ENCODE peak calls at places on chromosomes 4 and X, in seven cellular contexts. W is left ventricle myocardium inferior, J is K562, F is heart right ventricle, Y is psoas muscle, P is cardiac muscle cell, N is BE2C. S is an unnamed sample. For H3K4me1, the result is how much of the 10 kb centered on the place peaks cover.

GRCh38 chrX:151984328-151984727 is 9.9 kb upstream of the GABRE start:
- DNase-seq in N (no peak), F (no peak), P (peak), Y (peak), W (no peak), J (no peak), S (no peak)

GRCh38 chr4:44194365-44194764 is 254.2 kb downstream of the KCTD8 start:
- DNase-seq in N (no peak), P (no peak), Y (no peak), J (no peak), W (no peak), F (no peak), S (no peak)

GRCh38 chr4:162952232-162952631 is 214.5 kb downstream of the NAF1 start:
- DNase-seq in W (no peak), P (peak), J (no peak), N (no peak), F (no peak), Y (no peak), S (no peak)

GRCh38 chr4:141922224-141922623 is 285.8 kb downstream of the IL15 start:
- DNase-seq in W (no peak), J (no peak), N (no peak), Y (no peak), P (no peak), F (no peak), S (no peak)

GRCh38 chrX:96861661-96862060 is 22.0 kb upstream of the RPA4 start:
- DNase-seq in Y (no peak), F (no peak), N (no peak), W (no peak), P (no peak), J (no peak), S (no peak)

GRCh38 chr4:94406668-94407437 is 44.9 kb upstream of the PDLIM5 start:
- DNase-seq in F (peak), J (peak), Y (peak), W (peak), P (peak), N (peak), S (peak)

GRCh38 chrX:51035746-51036145 is 125.2 kb downstream of the BMP15 start:
- DNase-seq in P (no peak), F (no peak), W (no peak), J (no peak), Y (no peak), N (no peak), S (no peak)

GRCh38 chr4:8108991-8109390 is 49.6 kb downstream of the ABLIM2 start:
- DNase-seq in P (no peak), J (no peak), N (no peak), F (no peak), Y (no peak), W (no peak), S (no peak)

GRCh38 chr4:41142356-41142755 is 72.0 kb downstream of the APBB2 start:
- DNase-seq in N (no peak), P (peak), J (no peak), F (no peak), W (peak), Y (no peak), S (no peak)
- H3K4me1 ChIP-seq in N (under half), P (under half), J (under half), F (half or more), W (half or more), Y (under half), S (under half)

GRCh38 chrX:107729558-107730297 is 45.9 kb downstream of the TSC22D3 start:
- DNase-seq in F (peak), N (no peak), W (peak), Y (peak), P (peak), J (no peak), S (peak)

GRCh38 chrX:107730991-107731766 is 44.4 kb downstream of the TSC22D3 start:
- DNase-seq in J (no peak), P (no peak), Y (no peak), W (no peak), F (no peak), N (no peak), S (no peak)

GRCh38 chrX:107731831-107732502 is 43.6 kb downstream of the TSC22D3 start:
- DNase-seq in W (peak), P (peak), Y (peak), J (peak), N (peak), F (peak), S (no peak)

GRCh38 chrX:107728342-107729099 is 47.1 kb downstream of the TSC22D3 start:
- DNase-seq in N (no peak), Y (no peak), W (no peak), P (no peak), F (no peak), J (no peak), S (no peak)

DNA sequence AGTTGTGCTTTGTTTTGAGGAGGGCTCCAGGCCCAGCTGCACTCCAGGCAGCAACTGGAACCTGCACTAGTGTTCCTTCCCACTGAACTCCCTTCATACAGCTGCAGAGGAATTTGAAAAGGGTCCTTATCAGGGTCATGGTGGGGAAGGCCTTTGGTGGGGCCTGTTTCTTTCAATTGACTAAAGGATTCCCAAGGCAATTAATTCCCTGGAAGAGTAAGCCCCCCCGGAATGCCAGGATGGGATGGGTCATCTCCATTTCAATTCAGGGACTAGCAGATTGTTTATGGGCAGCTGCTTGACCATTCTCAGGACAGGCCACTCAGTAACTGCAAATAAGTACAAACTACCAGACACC is 45.3 kb downstream of the TSC22D3 start:
- DNase-seq in P (no peak), Y (no peak), F (no peak), J (no peak), W (no peak), N (no peak), S (no peak)
- H3K4me1 ChIP-seq in P (half or more), Y (half or more), F (half or more), J (under half), W (half or more), N (under half), S (under half)

GRCh38 chr4:38090450-38091246 is 130.4 kb downstream of the PTTG2 start:
- DNase-seq in N (no peak), J (no peak), W (no peak), P (no peak), F (no peak), Y (no peak), S (no peak)
- H3K4me1 ChIP-seq in N (under half), J (under half), W (half or more), P (under half), F (under half), Y (under half), S (under half)

DNA sequence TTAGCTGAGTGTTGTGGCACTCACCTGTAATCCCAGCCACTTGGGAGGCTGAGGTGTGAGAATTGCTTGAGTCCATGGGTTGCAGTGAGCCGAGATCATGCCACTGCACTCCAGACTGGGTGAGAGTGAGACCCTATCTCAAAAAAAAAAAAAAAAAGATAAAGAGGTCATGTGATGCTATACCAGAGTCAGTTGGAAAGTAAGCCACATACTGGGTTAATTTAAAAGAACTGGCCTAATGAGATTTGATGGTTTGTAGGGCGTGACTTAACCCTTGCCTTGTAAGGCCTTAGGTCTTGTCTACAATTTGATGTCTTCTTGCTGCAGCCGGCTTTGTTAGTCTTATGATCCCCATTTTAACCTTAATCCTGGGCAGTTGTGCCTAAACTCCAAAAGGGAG is 5.1 kb downstream of the MGST2 start:
- DNase-seq in F (no peak), W (no peak), Y (no peak), J (no peak), N (no peak), P (no peak), S (no peak)
- H3K4me1 ChIP-seq in F (half or more), W (half or more), Y (under half), J (under half), N (under half), P (under half), S (under half)

GRCh38 chr4:113825272-113825671 is 63.7 kb upstream of the CAMK2D start:
- DNase-seq in F (no peak), P (no peak), Y (no peak), N (no peak), W (no peak), J (no peak), S (no peak)
- H3K4me1 ChIP-seq in F (under half), P (under half), Y (under half), N (under half), W (under half), J (under half), S (under half)

GRCh38 chr4:150280975-150281374 is 202.7 kb downstream of the DCLK2 start:
- DNase-seq in J (no peak), W (no peak), Y (no peak), P (no peak), N (no peak), F (no peak), S (no peak)

GRCh38 chr4:150283689-150284088 is 205.4 kb downstream of the DCLK2 start:
- DNase-seq in W (no peak), P (peak), F (no peak), N (no peak), J (no peak), Y (no peak), S (no peak)

GRCh38 chr4:150278206-150278605 is 200.0 kb downstream of the DCLK2 start:
- DNase-seq in J (no peak), N (no peak), P (no peak), W (no peak), Y (no peak), F (no peak), S (no peak)

GRCh38 chr4:150280081-150280950 is 202.1 kb downstream of the DCLK2 start:
- DNase-seq in F (no peak), P (peak), J (no peak), W (no peak), Y (no peak), N (no peak), S (no peak)
- H3K4me1 ChIP-seq in F (under half), P (under half), J (under half), W (under half), Y (under half), N (under half), S (under half)

DNA sequence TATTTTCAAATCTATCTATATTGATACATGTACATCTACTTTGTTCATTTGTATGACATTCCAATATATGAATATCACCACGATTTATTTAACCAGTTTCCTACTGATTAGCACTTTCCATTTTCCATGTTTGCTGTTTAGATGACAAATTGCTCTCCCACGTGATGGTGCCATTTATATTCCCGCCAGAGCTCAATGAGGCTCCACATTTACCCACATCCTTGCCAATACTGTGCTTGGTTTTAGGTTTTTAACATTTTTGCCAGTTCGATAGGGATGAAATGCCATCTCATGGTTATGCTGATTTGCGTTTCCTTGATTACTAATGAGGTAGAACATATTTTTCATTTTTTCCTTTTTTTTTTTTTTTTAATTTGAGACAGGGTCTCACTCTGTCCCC is 86.7 kb upstream of the TRIM2 start:
- DNase-seq in P (no peak), J (no peak), F (no peak), Y (no peak), W (no peak), N (no peak), S (no peak)
- H3K4me1 ChIP-seq in P (under half), J (under half), F (under half), Y (under half), W (under half), N (under half), S (under half)

GRCh38 chrX:40164751-40165150 is 67.0 kb upstream of the BCOR start:
- DNase-seq in P (no peak), F (no peak), N (no peak), J (no peak), Y (no peak), W (no peak), S (no peak)
- H3K4me1 ChIP-seq in P (under half), F (under half), N (under half), J (under half), Y (under half), W (under half), S (under half)

GRCh38 chr4:98006814-98007412 is 136.4 kb downstream of the STPG2 start:
- DNase-seq in F (no peak), N (no peak), W (no peak), P (no peak), Y (no peak), J (no peak), S (no peak)
- H3K4me1 ChIP-seq in F (under half), N (under half), W (under half), P (under half), Y (under half), J (under half), S (under half)

GRCh38 chr4:1712216-1713002 is at the start of gene SLBP:
- DNase-seq in J (peak), W (peak), Y (peak), N (peak), P (peak), F (peak), S (peak)

GRCh38 chr4:1711055-1711905 is 839 bp downstream of the SLBP start:
- DNase-seq in W (peak), J (peak), F (no peak), Y (peak), P (peak), N (no peak), S (peak)

GRCh38 chr4:1714303-1715001 is 2.3 kb upstream of the SLBP start:
- DNase-seq in W (no peak), P (no peak), F (no peak), N (no peak), Y (no peak), J (no peak), S (no peak)

GRCh38 chr4:1711906-1712215 is 258 bp downstream of the SLBP start:
- DNase-seq in Y (no peak), F (no peak), P (peak), J (no peak), N (no peak), W (no peak), S (no peak)

DNA sequence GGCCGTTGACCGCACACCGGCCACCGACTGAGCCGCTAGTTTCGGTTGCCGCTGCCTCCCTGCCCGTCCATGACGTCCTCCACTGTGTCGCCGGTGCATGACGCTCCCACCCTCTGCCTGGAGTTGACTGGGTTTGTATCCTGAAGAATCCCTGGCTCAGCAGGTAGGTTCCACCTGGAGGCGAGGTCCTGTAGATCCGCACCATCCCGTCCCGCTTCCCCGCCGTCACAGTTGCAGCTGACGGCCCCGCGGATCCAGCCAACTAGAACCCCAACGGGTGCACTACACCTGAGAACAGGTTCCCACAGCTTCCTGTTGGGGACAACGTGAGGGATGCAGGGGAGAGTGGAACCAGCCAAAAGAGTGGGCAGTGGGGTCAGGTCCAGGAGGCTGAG is 881 bp upstream of the SLBP start:
- DNase-seq in F (no peak), J (no peak), Y (no peak), W (no peak), N (no peak), P (no peak), S (no peak)
- H3K4me1 ChIP-seq in F (half or more), J (under half), Y (under half), W (half or more), N (under half), P (under half), S (under half)